ENCODE peak calls at places on chromosomes 13 and 19, in nine cellular contexts. One of them, this sample, is unnamed.
A peak's percentile ranks its signal among the peaks of the same experiment; 100 is the strongest.

GRCh38 chr19:31353826-31354225 is 4.6 kb upstream of the TSHZ3 start:
- DNase-seq in activated CD4-positive, alpha-beta T cell treated with anti-CD3 and anti-CD28 coated beads, Interleukin-2, amount 50 U/mL, for 1 hour: no peak
- DNase-seq in lower leg skin: no peak
- DNase-seq in right atrium auricular region: no peak
- DNase-seq in neural crest cell: no peak
- DNase-seq in stimulated activated CD8-positive, alpha-beta memory T cell treated with anti-CD3 and anti-CD28 coated beads, Interleukin-4, amount 100 ng/mL, for 1 hour: no peak
- DNase-seq in NCI-H524: no peak
- DNase-seq in posterior vena cava: peak; percentile 48
- DNase-seq in WERI-Rb-1: no peak
- DNase-seq in this sample: no peak

GRCh38 chr13:37621811-37622361 is 23.3 kb upstream of the POSTN start:
- DNase-seq in activated CD4-positive, alpha-beta T cell treated with anti-CD3 and anti-CD28 coated beads, Interleukin-2, amount 50 U/mL, for 1 hour: no peak
- DNase-seq in lower leg skin: no peak
- DNase-seq in right atrium auricular region: no peak
- DNase-seq in neural crest cell: no peak
- DNase-seq in stimulated activated CD8-positive, alpha-beta memory T cell treated with anti-CD3 and anti-CD28 coated beads, Interleukin-4, amount 100 ng/mL, for 1 hour: no peak
- DNase-seq in NCI-H524: peak; percentile 31
- DNase-seq in posterior vena cava: no peak
- DNase-seq in WERI-Rb-1: no peak
- DNase-seq in this sample: no peak

GRCh38 chr13:79946556-79946955 is 394.4 kb downstream of the SPRY2 start:
- DNase-seq in activated CD4-positive, alpha-beta T cell treated with anti-CD3 and anti-CD28 coated beads, Interleukin-2, amount 50 U/mL, for 1 hour: no peak
- DNase-seq in lower leg skin: no peak
- DNase-seq in right atrium auricular region: no peak
- DNase-seq in neural crest cell: no peak
- DNase-seq in stimulated activated CD8-positive, alpha-beta memory T cell treated with anti-CD3 and anti-CD28 coated beads, Interleukin-4, amount 100 ng/mL, for 1 hour: no peak
- DNase-seq in NCI-H524: no peak
- DNase-seq in posterior vena cava: no peak
- DNase-seq in WERI-Rb-1: no peak
- DNase-seq in this sample: no peak

GRCh38 chr19:42143341-42144234 is 11.3 kb upstream of the POU2F2 start:
- DNase-seq in activated CD4-positive, alpha-beta T cell treated with anti-CD3 and anti-CD28 coated beads, Interleukin-2, amount 50 U/mL, for 1 hour: no peak
- DNase-seq in lower leg skin: no peak
- DNase-seq in right atrium auricular region: no peak
- DNase-seq in neural crest cell: peak; percentile 65
- DNase-seq in stimulated activated CD8-positive, alpha-beta memory T cell treated with anti-CD3 and anti-CD28 coated beads, Interleukin-4, amount 100 ng/mL, for 1 hour: no peak
- DNase-seq in NCI-H524: peak; percentile 61
- DNase-seq in posterior vena cava: no peak
- DNase-seq in WERI-Rb-1: no peak
- DNase-seq in this sample: no peak

GRCh38 chr13:99626461-99627082 is 125.3 kb downstream of the TM9SF2 start:
- DNase-seq in activated CD4-positive, alpha-beta T cell treated with anti-CD3 and anti-CD28 coated beads, Interleukin-2, amount 50 U/mL, for 1 hour: no peak
- DNase-seq in lower leg skin: no peak
- DNase-seq in right atrium auricular region: no peak
- DNase-seq in neural crest cell: no peak
- DNase-seq in stimulated activated CD8-positive, alpha-beta memory T cell treated with anti-CD3 and anti-CD28 coated beads, Interleukin-4, amount 100 ng/mL, for 1 hour: no peak
- DNase-seq in NCI-H524: no peak
- DNase-seq in posterior vena cava: no peak
- DNase-seq in WERI-Rb-1: no peak
- DNase-seq in this sample: no peak

GRCh38 chr13:64248371-64249065 is 2832.9 kb upstream of the PCDH20 start:
- DNase-seq in activated CD4-positive, alpha-beta T cell treated with anti-CD3 and anti-CD28 coated beads, Interleukin-2, amount 50 U/mL, for 1 hour: no peak
- DNase-seq in lower leg skin: no peak
- DNase-seq in right atrium auricular region: no peak
- DNase-seq in neural crest cell: no peak
- DNase-seq in stimulated activated CD8-positive, alpha-beta memory T cell treated with anti-CD3 and anti-CD28 coated beads, Interleukin-4, amount 100 ng/mL, for 1 hour: no peak
- DNase-seq in NCI-H524: no peak
- DNase-seq in posterior vena cava: no peak
- DNase-seq in WERI-Rb-1: no peak
- DNase-seq in this sample: no peak

GRCh38 chr19:33785795-33786194 is 10.9 kb upstream of the KCTD15 start:
- DNase-seq in activated CD4-positive, alpha-beta T cell treated with anti-CD3 and anti-CD28 coated beads, Interleukin-2, amount 50 U/mL, for 1 hour: no peak
- DNase-seq in lower leg skin: no peak
- DNase-seq in right atrium auricular region: no peak
- DNase-seq in neural crest cell: no peak
- DNase-seq in stimulated activated CD8-positive, alpha-beta memory T cell treated with anti-CD3 and anti-CD28 coated beads, Interleukin-4, amount 100 ng/mL, for 1 hour: no peak
- DNase-seq in NCI-H524: no peak
- DNase-seq in posterior vena cava: no peak
- DNase-seq in WERI-Rb-1: no peak
- DNase-seq in this sample: no peak

GRCh38 chr19:41402010-41402409 is 4.4 kb downstream of the BCKDHA start:
- DNase-seq in activated CD4-positive, alpha-beta T cell treated with anti-CD3 and anti-CD28 coated beads, Interleukin-2, amount 50 U/mL, for 1 hour: no peak
- DNase-seq in lower leg skin: no peak
- DNase-seq in right atrium auricular region: no peak
- DNase-seq in neural crest cell: no peak
- DNase-seq in stimulated activated CD8-positive, alpha-beta memory T cell treated with anti-CD3 and anti-CD28 coated beads, Interleukin-4, amount 100 ng/mL, for 1 hour: no peak
- DNase-seq in NCI-H524: no peak
- DNase-seq in posterior vena cava: no peak
- DNase-seq in WERI-Rb-1: no peak
- DNase-seq in this sample: no peak

GRCh38 chr19:15128162-15128770 is 21.1 kb downstream of the SYDE1 start:
- DNase-seq in activated CD4-positive, alpha-beta T cell treated with anti-CD3 and anti-CD28 coated beads, Interleukin-2, amount 50 U/mL, for 1 hour: no peak
- DNase-seq in lower leg skin: no peak
- DNase-seq in right atrium auricular region: no peak
- DNase-seq in neural crest cell: no peak
- DNase-seq in stimulated activated CD8-positive, alpha-beta memory T cell treated with anti-CD3 and anti-CD28 coated beads, Interleukin-4, amount 100 ng/mL, for 1 hour: no peak
- DNase-seq in NCI-H524: no peak
- DNase-seq in posterior vena cava: no peak
- DNase-seq in WERI-Rb-1: no peak
- DNase-seq in this sample: no peak

GRCh38 chr13:111280666-111281577 is 39.5 kb upstream of the TEX29 start:
- DNase-seq in activated CD4-positive, alpha-beta T cell treated with anti-CD3 and anti-CD28 coated beads, Interleukin-2, amount 50 U/mL, for 1 hour: no peak
- DNase-seq in lower leg skin: no peak
- DNase-seq in right atrium auricular region: no peak
- DNase-seq in neural crest cell: no peak
- DNase-seq in stimulated activated CD8-positive, alpha-beta memory T cell treated with anti-CD3 and anti-CD28 coated beads, Interleukin-4, amount 100 ng/mL, for 1 hour: no peak
- DNase-seq in NCI-H524: no peak
- DNase-seq in posterior vena cava: no peak
- DNase-seq in WERI-Rb-1: no peak
- DNase-seq in this sample: no peak

GRCh38 chr13:42740753-42741152 is 40.6 kb upstream of the FAM216B start:
- DNase-seq in activated CD4-positive, alpha-beta T cell treated with anti-CD3 and anti-CD28 coated beads, Interleukin-2, amount 50 U/mL, for 1 hour: no peak
- DNase-seq in lower leg skin: peak; percentile 23
- DNase-seq in right atrium auricular region: no peak
- DNase-seq in neural crest cell: no peak
- DNase-seq in stimulated activated CD8-positive, alpha-beta memory T cell treated with anti-CD3 and anti-CD28 coated beads, Interleukin-4, amount 100 ng/mL, for 1 hour: no peak
- DNase-seq in NCI-H524: peak; percentile 4
- DNase-seq in posterior vena cava: peak; percentile 88
- DNase-seq in WERI-Rb-1: no peak
- DNase-seq in this sample: no peak

This sample was measured in SW 1271.